ENCODE peak calls at places on chromosomes 12 and 14, in eight cellular contexts. P is fibroblast of mammary gland, Q is DND-41, X is fibroblast of villous mesenchyme, Z is Peyer's patch, C is A549, L is lower lobe of right lung, B is GM23338. I is an unnamed sample.

GRCh38 chr12:108559748-108560147 is 1.2 kb downstream of the SART3 start:
- DNase-seq in P (no peak), Q (no peak), X (no peak), Z (no peak), C (no peak), L (no peak), B (no peak), I (no peak)

GRCh38 chr12:10249690-10250455 is 37.2 kb downstream of the GABARAPL1 start:
- DNase-seq in P (no peak), Q (peak; percentile 19), X (no peak), Z (no peak), C (no peak), L (no peak), B (no peak), I (peak; percentile 14)

GRCh38 chr12:5102261-5102789 is 58.6 kb downstream of the KCNA5 start:
- DNase-seq in P (peak; percentile 16), Q (no peak), X (peak; percentile 28), Z (no peak), C (no peak), L (no peak), B (no peak), I (no peak)

GRCh38 chr12:63862187-63863107 is 17.9 kb downstream of the SRGAP1 start:
- DNase-seq in P (no peak), Q (no peak), X (no peak), Z (peak; percentile 69), C (peak; percentile 96), L (no peak), B (peak; percentile 23), I (peak; percentile 97)

GRCh38 chr12:56040151-56040550 is 1.6 kb upstream of the RPS26 start:
- DNase-seq in P (no peak), Q (no peak), X (no peak), Z (no peak), C (no peak), L (no peak), B (no peak), I (no peak)

GRCh38 chr12:14811486-14811885 is 2.5 kb downstream of the SMCO3 start:
- DNase-seq in P (no peak), Q (no peak), X (no peak), Z (no peak), C (no peak), L (no peak), B (no peak), I (no peak)

GRCh38 chr14:24848427-24848826 is 201.5 kb downstream of the STXBP6 start:
- DNase-seq in P (peak; percentile 74), Q (no peak), X (peak; percentile 71), Z (no peak), C (no peak), L (no peak), B (no peak), I (no peak)

GRCh38 chr12:88308825-88309224 is 166.7 kb downstream of the TMTC3 start:
- DNase-seq in P (peak; percentile 98), Q (no peak), X (peak; percentile 60), Z (no peak), C (peak; percentile 29), L (no peak), B (no peak), I (no peak)

GRCh38 chr14:102421366-102422057 is 58.8 kb downstream of the TECPR2 start:
- DNase-seq in P (no peak), Q (no peak), X (no peak), Z (no peak), C (no peak), L (no peak), B (no peak), I (no peak)

GRCh38 chr12:21662122-21662792 is 4.6 kb upstream of the LDHB start:
- DNase-seq in P (no peak), Q (no peak), X (no peak), Z (no peak), C (peak; percentile 66), L (peak; percentile 54), B (no peak), I (no peak)

GRCh38 chr14:76938092-76938500 is 90.4 kb downstream of the IRF2BPL start:
- DNase-seq in P (no peak), Q (no peak), X (no peak), Z (no peak), C (no peak), L (no peak), B (no peak), I (no peak)

GRCh38 chr12:123270380-123271181 is 1.1 kb downstream of the CDK2AP1 start:
- DNase-seq in P (no peak), Q (peak; percentile 47), X (peak; percentile 52), Z (no peak), C (no peak), L (no peak), B (peak; percentile 34), I (peak; percentile 26)

GRCh38 chr12:105775351-105775750 is 363.4 kb downstream of the NUAK1 start:
- DNase-seq in P (no peak), Q (no peak), X (peak; percentile 60), Z (no peak), C (peak; percentile 50), L (no peak), B (no peak), I (no peak)

GRCh38 chr14:63050694-63051093 is 5.4 kb upstream of the KCNH5 start:
- DNase-seq in P (no peak), Q (no peak), X (no peak), Z (no peak), C (no peak), L (no peak), B (no peak), I (no peak)

GRCh38 chr12:4174417-4174816 is 99.1 kb upstream of the CCND2 start:
- DNase-seq in P (no peak), Q (no peak), X (no peak), Z (no peak), C (no peak), L (no peak), B (peak; percentile 24), I (no peak)

GRCh38 chr14:76450476-76450875 is 74.5 kb downstream of the ESRRB start:
- DNase-seq in P (no peak), Q (no peak), X (no peak), Z (no peak), C (no peak), L (no peak), B (no peak), I (no peak)

GRCh38 chr12:82660541-82661325 is 26.0 kb upstream of the TMTC2 start:
- DNase-seq in P (peak; percentile 5), Q (no peak), X (peak; percentile 18), Z (no peak), C (no peak), L (no peak), B (no peak), I (peak; percentile 8)

GRCh38 chr12:78062781-78063180 is 232.1 kb downstream of the NAV3 start:
- DNase-seq in P (peak; percentile 77), Q (no peak), X (peak; percentile 48), Z (no peak), C (peak; percentile 10), L (no peak), B (no peak), I (peak; percentile 5)

GRCh38 chr14:35556548-35556947 is 22.6 kb downstream of the INSM2 start:
- DNase-seq in P (no peak), Q (no peak), X (no peak), Z (no peak), C (no peak), L (no peak), B (no peak), I (no peak)

GRCh38 chr14:22386924-22387775 is 201.9 kb downstream of the DAD1 start:
- DNase-seq in P (peak; percentile 72), Q (peak; percentile 71), X (peak; percentile 80), Z (no peak), C (peak; percentile 72), L (peak; percentile 50), B (peak; percentile 93), I (peak; percentile 66)
- H3K4me3 ChIP-seq in P (no peak overlapping the region), Q (no peak overlapping the region), X (no peak overlapping the region), Z (no peak overlapping the region), C (no peak overlapping the region), L (no peak overlapping the region), B (no peak overlapping the region), I (no peak overlapping the region)

GRCh38 chr14:80584638-80585505 is 356.7 kb downstream of the CEP128 start:
- DNase-seq in P (peak; percentile 49), Q (no peak), X (no peak), Z (no peak), C (peak; percentile 39), L (no peak), B (no peak), I (peak; percentile 30)
- H3K4me3 ChIP-seq in P (no peak overlapping the region), Q (no peak overlapping the region), X (no peak overlapping the region), Z (no peak overlapping the region), C (no peak overlapping the region), L (no peak overlapping the region), B (no peak overlapping the region), I (no peak overlapping the region)

GRCh38 chr12:8034802-8035201 is 2.3 kb downstream of the FOXJ2 start:
- DNase-seq in P (no peak), Q (no peak), X (peak; percentile 22), Z (no peak), C (no peak), L (no peak), B (no peak), I (peak; percentile 25)
- H3K4me3 ChIP-seq in P (peak overlapping the region; percentile 92), Q (peak overlapping the region; percentile 96), X (peak overlapping the region; percentile 95), Z (no peak overlapping the region), C (no peak overlapping the region), L (peak overlapping the region; percentile 97), B (peak overlapping the region; percentile 88), I (no peak overlapping the region)

GRCh38 chr14:68598089-68598488 is 194.8 kb downstream of the ZFP36L1 start:
- DNase-seq in P (no peak), Q (no peak), X (no peak), Z (no peak), C (no peak), L (no peak), B (no peak), I (no peak)

GRCh38 chr14:68596701-68597100 is 196.2 kb downstream of the ZFP36L1 start:
- DNase-seq in P (no peak), Q (no peak), X (no peak), Z (no peak), C (no peak), L (no peak), B (no peak), I (no peak)

GRCh38 chr14:68594737-68595380 is 198.0 kb downstream of the ZFP36L1 start:
- DNase-seq in P (no peak), Q (no peak), X (no peak), Z (no peak), C (no peak), L (no peak), B (no peak), I (no peak)

GRCh38 chr14:68593806-68594536 is 198.9 kb downstream of the ZFP36L1 start:
- DNase-seq in P (peak; percentile 56), Q (peak; percentile 73), X (no peak), Z (no peak), C (peak; percentile 59), L (no peak), B (no peak), I (no peak)

DNA sequence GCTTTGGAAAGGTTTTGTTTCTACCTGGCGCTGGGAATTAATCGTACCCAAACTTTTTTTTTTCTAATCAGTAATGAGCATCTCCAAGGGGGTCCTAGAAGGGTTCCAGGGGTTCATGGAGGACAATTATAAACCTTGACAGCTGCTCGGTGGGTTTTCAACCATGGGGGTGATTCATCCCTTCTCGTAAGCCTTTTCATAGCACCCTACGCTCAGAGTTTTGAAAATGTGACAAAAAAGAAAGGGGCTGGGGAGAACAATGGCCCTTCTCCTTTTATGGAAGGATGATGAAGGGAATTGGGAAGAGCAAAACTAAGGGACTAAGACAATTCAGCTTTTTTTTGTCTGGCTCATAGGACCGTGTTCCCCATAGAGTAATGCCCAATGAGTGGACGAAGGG is 196.7 kb downstream of the ZFP36L1 start:
- DNase-seq in P (no peak), Q (no peak), X (no peak), Z (no peak), C (no peak), L (no peak), B (no peak), I (no peak)
- H3K4me3 ChIP-seq in P (no peak overlapping the region), Q (no peak overlapping the region), X (no peak overlapping the region), Z (no peak overlapping the region), C (no peak overlapping the region), L (no peak overlapping the region), B (no peak overlapping the region), I (no peak overlapping the region)